ENCODE peak calls at places on chromosomes 1 and 21, in seven cellular contexts. B is IMR-90, H is neuronal stem cell, N is H9, T is H1, R is mesenchymal stem cell, P is trophoblast cell. I is an unnamed sample.

GRCh38 chr1:243748706-243749283 is 101.2 kb downstream of the AKT3 start:
- DNase-seq in B (peak; percentile 88), H (no peak), N (no peak), T (no peak), R (peak; percentile 79), P (no peak), I (peak; percentile 83)

GRCh38 chr1:30697977-30698376 is 25.4 kb downstream of the MATN1 start:
- DNase-seq in B (peak; percentile 33), H (no peak), N (no peak), T (no peak), R (no peak), P (no peak), I (peak; percentile 63)

GRCh38 chr1:147717706-147718097 is 42.7 kb downstream of the GJA5 start:
- DNase-seq in B (no peak), H (no peak), N (no peak), T (no peak), R (no peak), P (no peak), I (no peak)

GRCh38 chr1:100882622-100883186 is 11.9 kb downstream of the EXTL2 start:
- DNase-seq in B (no peak), H (no peak), N (no peak), T (no peak), R (no peak), P (peak; percentile 19), I (no peak)

GRCh38 chr1:209411491-209411929 is 172.0 kb upstream of the CAMK1G start:
- DNase-seq in B (peak; percentile 41), H (no peak), N (no peak), T (no peak), R (no peak), P (no peak), I (no peak)

GRCh38 chr1:24861821-24862727 is 68.0 kb downstream of the RUNX3 start:
- DNase-seq in B (no peak), H (no peak), N (no peak), T (no peak), R (no peak), P (no peak), I (no peak)

GRCh38 chr1:33255347-33256311 is 663 bp upstream of the ZNF362 start:
- DNase-seq in B (peak; percentile 15), H (no peak), N (peak; percentile 95), T (peak; percentile 41), R (peak; percentile 31), P (peak; percentile 73), I (peak; percentile 96)

GRCh38 chr21:19405326-19405725 is 1001.7 kb upstream of the TMPRSS15 start:
- DNase-seq in B (no peak), H (no peak), N (no peak), T (no peak), R (no peak), P (no peak), I (no peak)

GRCh38 chr1:25875154-25875855 is at the start of gene PAQR7:
- DNase-seq in B (peak; percentile 70), H (peak; percentile 70), N (peak; percentile 80), T (no peak), R (peak; percentile 81), P (peak; percentile 49), I (peak; percentile 88)

GRCh38 chr1:94590203-94591137 is 48.9 kb upstream of the F3 start:
- DNase-seq in B (peak; percentile 43), H (no peak), N (no peak), T (no peak), R (peak; percentile 71), P (no peak), I (no peak)

GRCh38 chr1:93638981-93639380 is 42.7 kb downstream of the BCAR3 start:
- DNase-seq in B (no peak), H (no peak), N (peak; percentile 64), T (no peak), R (no peak), P (peak; percentile 98), I (peak; percentile 69)

GRCh38 chr1:152034654-152035405 is 2.0 kb downstream of the S100A11 start:
- DNase-seq in B (peak; percentile 59), H (peak; percentile 56), N (peak; percentile 77), T (no peak), R (peak; percentile 86), P (peak; percentile 82), I (peak; percentile 95)

GRCh38 chr1:19035356-19036048 is 79.0 kb upstream of the IFFO2 start:
- DNase-seq in B (no peak), H (no peak), N (no peak), T (no peak), R (no peak), P (no peak), I (no peak)

GRCh38 chr1:54347955-54348699 is 58.1 kb downstream of the SSBP3 start:
- DNase-seq in B (no peak), H (no peak), N (no peak), T (no peak), R (no peak), P (no peak), I (no peak)

GRCh38 chr1:234214129-234214910 is 158.9 kb upstream of the COA6 start:
- DNase-seq in B (peak; percentile 7), H (peak; percentile 23), N (peak; percentile 63), T (no peak), R (no peak), P (no peak), I (peak; percentile 64)

GRCh38 chr1:11283148-11283547 is 10.2 kb downstream of the UBIAD1 start:
- DNase-seq in B (no peak), H (no peak), N (no peak), T (no peak), R (no peak), P (no peak), I (no peak)

GRCh38 chr1:154492115-154492514 is 9.9 kb upstream of the TDRD10 start:
- DNase-seq in B (no peak), H (no peak), N (no peak), T (no peak), R (no peak), P (no peak), I (no peak)

GRCh38 chr1:26351591-26352337 is 2.2 kb downstream of the CRYBG2 start:
- DNase-seq in B (peak; percentile 65), H (peak; percentile 49), N (peak; percentile 29), T (no peak), R (peak; percentile 28), P (peak; percentile 96), I (peak; percentile 90)

GRCh38 chr1:154877370-154877974 is 7.4 kb upstream of the KCNN3 start:
- DNase-seq in B (peak; percentile 28), H (no peak), N (peak; percentile 17), T (no peak), R (peak; percentile 80), P (no peak), I (no peak)

GRCh38 chr1:34164510-34165381 is at the start of gene CSMD2:
- DNase-seq in B (peak; percentile 23), H (peak; percentile 63), N (peak; percentile 68), T (no peak), R (peak; percentile 1), P (no peak), I (peak; percentile 85)

GRCh38 chr1:220879090-220879508 is at the start of gene HLX:
- DNase-seq in B (peak; percentile 92), H (no peak), N (peak; percentile 63), T (no peak), R (peak; percentile 98), P (peak; percentile 56), I (peak; percentile 91)

GRCh38 chr21:38126677-38127271 is 130.0 kb upstream of the KCNJ15 start:
- DNase-seq in B (peak; percentile 33), H (peak; percentile 48), N (peak; percentile 78), T (no peak), R (peak; percentile 46), P (peak; percentile 65), I (peak; percentile 71)

GRCh38 chr1:211326528-211327340 is at the start of gene TRAF5:
- DNase-seq in B (peak; percentile 55), H (peak; percentile 36), N (peak; percentile 67), T (no peak), R (peak; percentile 57), P (no peak), I (peak; percentile 70)

GRCh38 chr1:61358770-61359455 is 276.6 kb downstream of the NFIA start:
- DNase-seq in B (no peak), H (no peak), N (no peak), T (no peak), R (no peak), P (no peak), I (no peak)

GRCh38 chr1:235093013-235093618 is 35.5 kb downstream of the TOMM20 start:
- DNase-seq in B (peak; percentile 60), H (no peak), N (peak; percentile 87), T (no peak), R (peak; percentile 71), P (peak; percentile 56), I (peak; percentile 93)

GRCh38 chr1:107544285-107544684 is 403.4 kb downstream of the NTNG1 start:
- DNase-seq in B (no peak), H (no peak), N (no peak), T (no peak), R (no peak), P (no peak), I (no peak)

GRCh38 chr1:185412385-185413074 is 95.5 kb upstream of the IVNS1ABP start:
- DNase-seq in B (no peak), H (no peak), N (no peak), T (no peak), R (no peak), P (no peak), I (no peak)
- H3K4ac ChIP-seq in B (no peak overlapping the region), H (no peak overlapping the region), N (no peak overlapping the region), T (no peak overlapping the region), R (no peak overlapping the region), P (no peak overlapping the region), I (no peak overlapping the region)

GRCh38 chr1:110338200-110339039 is 757 bp upstream of the RBM15 start:
- DNase-seq in B (no peak), H (peak; percentile 100), N (no peak), T (peak; percentile 97), R (no peak), P (peak; percentile 90), I (no peak)
- H3K4me2 ChIP-seq in B (peak overlapping the region; percentile 95), H (peak overlapping the region; percentile 84), N (peak overlapping the region; percentile 74), T (peak overlapping the region; percentile 80), R (peak overlapping the region; percentile 99), P (peak overlapping the region; percentile 70), I (peak overlapping the region; percentile 76)

GRCh38 chr1:8751984-8752383 is 65.5 kb downstream of the RERE start:
- DNase-seq in B (no peak), H (no peak), N (no peak), T (no peak), R (no peak), P (no peak), I (no peak)

GRCh38 chr1:8752411-8752810 is 65.0 kb downstream of the RERE start:
- DNase-seq in B (no peak), H (no peak), N (no peak), T (no peak), R (no peak), P (no peak), I (no peak)

GRCh38 chr1:8747879-8748825 is 69.3 kb downstream of the RERE start:
- DNase-seq in B (peak; percentile 41), H (no peak), N (no peak), T (no peak), R (no peak), P (peak; percentile 66), I (no peak)

GRCh38 chr1:8754993-8755392 is 62.4 kb downstream of the RERE start:
- DNase-seq in B (no peak), H (no peak), N (no peak), T (no peak), R (no peak), P (no peak), I (no peak)

GRCh38 chr1:8752921-8753713 is 64.3 kb downstream of the RERE start:
- DNase-seq in B (no peak), H (no peak), N (no peak), T (no peak), R (no peak), P (no peak), I (no peak)
- H3K4ac ChIP-seq in B (no peak overlapping the region), H (no peak overlapping the region), N (no peak overlapping the region), T (no peak overlapping the region), R (no peak overlapping the region), P (no peak overlapping the region), I (no peak overlapping the region)

GRCh38 chr1:36172017-36172747 is 16.2 kb downstream of the MAP7D1 start:
- DNase-seq in B (no peak), H (no peak), N (no peak), T (no peak), R (no peak), P (no peak), I (no peak)
- H3K4me2 ChIP-seq in B (no peak overlapping the region), H (no peak overlapping the region), N (no peak overlapping the region), T (no peak overlapping the region), R (no peak overlapping the region), P (no peak overlapping the region), I (no peak overlapping the region)